ENCODE peak calls at places on chromosome 9, in nine cellular contexts. Q is breast epithelium, B is A549, V is MM.1S, H is left ventricle myocardium inferior, R is endodermal cell, C is neural progenitor cell, W is hepatocyte, O is esophagus squamous epithelium. Z is an unnamed sample.
A peak's percentile ranks its signal among the peaks of the same experiment; 100 is the strongest.

GRCh38 chr9:114115645-114116044 is 16.6 kb upstream of the KIF12 start:
- DNase-seq in B (no peak), O (no peak), V (no peak), Q (no peak), H (no peak), W (no peak), C (no peak), R (no peak), Z (no peak)

GRCh38 chr9:38026840-38027527 is 42.0 kb downstream of the SHB start:
- DNase-seq in W (no peak), B (no peak), H (no peak), Q (no peak), V (no peak), O (no peak), R (no peak), C (no peak), Z (no peak)

GRCh38 chr9:19554518-19554917 is 145.7 kb downstream of the ACER2 start:
- DNase-seq in B (no peak), V (no peak), C (no peak), H (no peak), Q (no peak), R (no peak), O (no peak), W (no peak), Z (no peak)

GRCh38 chr9:14993061-14993800 is 83.0 kb upstream of the FREM1 start:
- DNase-seq in V (no peak), H (peak; percentile 87), O (no peak), B (peak; percentile 33), C (peak; percentile 95), R (peak; percentile 98), Q (peak; percentile 79), W (peak; percentile 95), Z (peak; percentile 91)

GRCh38 chr9:110864011-110864410 is 174.3 kb downstream of the LPAR1 start:
- DNase-seq in O (no peak), Q (no peak), B (no peak), H (no peak), R (no peak), W (no peak), C (no peak), V (no peak), Z (no peak)

GRCh38 chr9:13282998-13283397 is 3.5 kb upstream of the MPDZ start:
- DNase-seq in O (no peak), Q (no peak), C (peak; percentile 26), H (no peak), B (no peak), W (no peak), V (no peak), R (no peak), Z (no peak)

GRCh38 chr9:89021154-89021803 is 30.0 kb downstream of the S1PR3 start:
- DNase-seq in H (no peak), W (peak; percentile 58), Q (peak; percentile 58), V (no peak), B (peak; percentile 41), R (no peak), O (no peak), C (no peak), Z (no peak)

GRCh38 chr9:10000669-10001068 is 612.1 kb downstream of the PTPRD start:
- DNase-seq in C (no peak), V (no peak), R (peak; percentile 56), H (no peak), W (no peak), Q (no peak), O (no peak), B (no peak), Z (no peak)

GRCh38 chr9:75104607-75105006 is 16.3 kb downstream of the OSTF1 start:
- DNase-seq in C (no peak), H (no peak), V (no peak), O (no peak), R (no peak), Q (no peak), B (no peak), W (no peak), Z (no peak)

GRCh38 chr9:115590016-115590415 is 472.1 kb upstream of the TNC start:
- DNase-seq in W (peak; percentile 41), Q (no peak), B (peak; percentile 12), H (no peak), R (no peak), C (no peak), V (no peak), O (no peak), Z (no peak)

GRCh38 chr9:108151161-108151586 is 661.6 kb upstream of the KLF4 start:
- DNase-seq in W (no peak), C (no peak), R (no peak), Q (no peak), V (no peak), H (peak; percentile 28), B (no peak), O (no peak), Z (no peak)

GRCh38 chr9:98057095-98057799 is 715 bp downstream of the NANS start:
- DNase-seq in O (no peak), Q (no peak), V (peak; percentile 56), R (no peak), W (no peak), C (peak; percentile 4), B (no peak), H (no peak), Z (no peak)

GRCh38 chr9:131661954-131662621 is 77.8 kb downstream of the RAPGEF1 start:
- DNase-seq in V (no peak), B (no peak), R (no peak), W (no peak), H (no peak), C (no peak), Q (no peak), O (no peak), Z (no peak)

GRCh38 chr9:3526903-3527652 is 1.3 kb upstream of the RFX3 start:
- DNase-seq in C (peak; percentile 77), R (peak; percentile 82), V (peak; percentile 82), B (peak; percentile 27), H (no peak), O (no peak), Q (no peak), W (peak; percentile 35), Z (no peak)

GRCh38 chr9:75490326-75490725 is 400.1 kb upstream of the PCSK5 start:
- DNase-seq in R (no peak), H (no peak), V (no peak), B (no peak), C (no peak), Q (no peak), W (no peak), O (no peak), Z (no peak)

GRCh38 chr9:92706218-92706940 is 36.4 kb upstream of the IPPK start:
- DNase-seq in H (no peak), R (peak; percentile 89), C (peak; percentile 55), Q (peak; percentile 19), V (peak; percentile 25), W (no peak), O (no peak), B (no peak), Z (no peak)

GRCh38 chr9:98778711-98779530 is 17.4 kb downstream of the ANKS6 start:
- DNase-seq in B (no peak), O (no peak), H (no peak), Q (no peak), R (no peak), C (no peak), V (no peak), W (peak; percentile 71), Z (no peak)

GRCh38 chr9:110183208-110184145 is 24.5 kb downstream of the C9orf152 start:
- DNase-seq in V (peak; percentile 85), R (peak; percentile 88), Q (peak; percentile 59), B (peak; percentile 79), C (peak; percentile 83), H (no peak), O (no peak), W (peak; percentile 85), Z (no peak)

GRCh38 chr9:98010450-98010849 is 27.3 kb downstream of the ANP32B start:
- DNase-seq in B (no peak), W (peak; percentile 56), C (peak; percentile 33), V (peak; percentile 65), H (no peak), O (no peak), R (peak; percentile 63), Q (no peak), Z (no peak)

GRCh38 chr9:70954607-70955143 is 166.7 kb downstream of the TRPM3 start:
- DNase-seq in W (no peak), R (peak; percentile 53), B (no peak), V (no peak), H (no peak), Q (no peak), O (no peak), C (peak; percentile 9), Z (no peak)

DNA sequence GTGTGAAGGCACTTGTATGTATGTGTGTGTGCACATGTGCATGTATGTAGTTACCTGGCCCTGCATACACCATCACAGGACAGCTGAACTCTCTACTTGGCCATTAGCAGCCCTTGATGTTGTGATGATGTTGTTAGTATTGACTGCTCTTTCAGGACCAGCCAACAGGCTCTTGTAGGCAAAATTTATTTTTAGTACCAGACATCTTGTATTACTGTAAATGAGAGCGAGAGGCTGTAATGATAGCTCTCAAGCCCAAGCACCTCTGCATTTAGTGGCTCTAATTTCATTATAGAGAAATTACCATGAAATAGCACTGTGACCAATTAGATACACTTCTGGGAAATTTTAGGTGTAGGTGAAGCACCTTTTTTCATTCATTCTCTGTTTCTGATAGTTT is 158.0 kb downstream of the SMARCA2 start:
- DNase-seq in O (no peak), C (no peak), Q (no peak), R (no peak), V (no peak), B (no peak), W (no peak), H (no peak), Z (no peak)
- H3K9me3 ChIP-seq in O (no peaks in the 10 kb centered on the region), C (no peaks in the 10 kb centered on the region), Q (no peaks in the 10 kb centered on the region), R (no peaks in the 10 kb centered on the region), V (no peaks in the 10 kb centered on the region), B (peaks cover 3% of the 10 kb centered on the region), W (no peaks in the 10 kb centered on the region), H (no peaks in the 10 kb centered on the region), Z (no peaks in the 10 kb centered on the region)

DNA sequence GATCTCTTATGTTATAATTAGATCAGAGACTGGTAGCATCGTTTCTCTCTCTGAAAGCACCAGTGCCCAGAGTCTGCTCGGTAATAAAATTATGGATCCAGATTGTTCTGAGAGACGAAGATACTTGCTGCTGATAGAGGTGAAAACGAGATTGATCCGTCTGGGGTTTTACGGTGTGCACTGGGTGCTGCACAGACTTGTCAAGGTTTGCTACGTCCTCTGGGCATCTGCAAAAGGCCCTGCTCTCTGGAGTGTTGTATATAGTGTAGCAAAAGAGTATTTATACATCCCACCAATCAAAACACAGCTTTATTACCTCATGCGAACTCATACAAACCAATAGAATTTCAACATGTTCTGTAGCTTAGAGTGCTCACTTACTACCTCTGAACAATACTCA is 219.3 kb downstream of the PBX3 start:
- DNase-seq in O (no peak), B (no peak), Q (no peak), C (no peak), R (no peak), H (no peak), W (no peak), V (no peak), Z (no peak)
- H3K4me3 ChIP-seq in O (no peak overlapping the region), B (no peak overlapping the region), Q (no peak overlapping the region), C (no peak overlapping the region), R (no peak overlapping the region), H (no peak overlapping the region), W (no peak overlapping the region), V (no peak overlapping the region), Z (no peak overlapping the region)

GRCh38 chr9:6794936-6795335 is 37.2 kb downstream of the KDM4C start:
- DNase-seq in Q (no peak), R (no peak), O (no peak), B (no peak), W (no peak), V (no peak), H (no peak), C (no peak), Z (no peak)
- H3K9me3 ChIP-seq in Q (no peaks in the 10 kb centered on the region), R (peaks cover 18% of the 10 kb centered on the region), O (no peaks in the 10 kb centered on the region), B (no peaks in the 10 kb centered on the region), W (no peaks in the 10 kb centered on the region), V (no peaks in the 10 kb centered on the region), H (no peaks in the 10 kb centered on the region), C (peaks cover 4% of the 10 kb centered on the region), Z (no peaks in the 10 kb centered on the region)

GRCh38 chr9:121545148-121545874 is 45.7 kb upstream of the GGTA1 start:
- DNase-seq in O (no peak), V (no peak), H (no peak), C (no peak), B (no peak), R (no peak), W (no peak), Q (no peak), Z (no peak)
- H3K4me3 ChIP-seq in O (no peak overlapping the region), V (no peak overlapping the region), H (peak overlapping the region; percentile 48), C (no peak overlapping the region), B (no peak overlapping the region), R (no peak overlapping the region), W (no peak overlapping the region), Q (no peak overlapping the region), Z (peak overlapping the region; percentile 44)

Z was measured in ascending aorta.